ENCODE peak calls at places on chromosomes 16 and 17, in six cellular contexts. U, A, L, H, V and E are unnamed samples.

GRCh38 chr16:86171329-86171728 is 272.4 kb downstream of the IRF8 start:
- DNase-seq in U (no peak), A (no peak), L (no peak), H (no peak), V (no peak), E (no peak)

GRCh38 chr17:49201481-49201927 is 8.9 kb downstream of the GNGT2 start:
- DNase-seq in U (no peak), A (peak), L (no peak), H (no peak), V (peak), E (no peak)

GRCh38 chr16:75219838-75220237 is 1.1 kb downstream of the CTRB1 start:
- DNase-seq in U (no peak), A (no peak), L (no peak), H (no peak), V (no peak), E (no peak)

GRCh38 chr17:28347261-28347891 is 10.0 kb downstream of the POLDIP2 start:
- DNase-seq in U (no peak), A (no peak), L (no peak), H (no peak), V (no peak), E (no peak)

GRCh38 chr17:83057793-83058477 is 21.5 kb upstream of the METRNL start:
- DNase-seq in U (no peak), A (no peak), L (no peak), H (no peak), V (no peak), E (no peak)

GRCh38 chr17:33750943-33751701 is 458.0 kb upstream of the ASIC2 start:
- DNase-seq in U (peak), A (peak), L (peak), H (peak), V (peak), E (peak)

GRCh38 chr16:22888791-22889190 is 74.8 kb downstream of the HS3ST2 start:
- DNase-seq in U (no peak), A (peak), L (no peak), H (no peak), V (no peak), E (peak)

GRCh38 chr16:82281544-82281943 is 111.5 kb upstream of the MPHOSPH6 start:
- DNase-seq in U (no peak), A (no peak), L (no peak), H (no peak), V (no peak), E (no peak)

GRCh38 chr17:41777157-41777578 is 9.3 kb downstream of the JUP start:
- DNase-seq in U (peak), A (no peak), L (peak), H (no peak), V (no peak), E (no peak)

GRCh38 chr17:80931421-80932265 is 60.0 kb upstream of the CHMP6 start:
- DNase-seq in U (no peak), A (no peak), L (no peak), H (no peak), V (no peak), E (no peak)

GRCh38 chr16:35485915-35486314 is 2026.5 kb downstream of the TP53TG3F start:
- DNase-seq in U (no peak), A (no peak), L (no peak), H (no peak), V (no peak), E (no peak)

GRCh38 chr16:70159355-70160348 is 13.9 kb upstream of the CLEC18C start:
- DNase-seq in U (no peak), A (peak), L (no peak), H (no peak), V (peak), E (no peak)

DNA sequence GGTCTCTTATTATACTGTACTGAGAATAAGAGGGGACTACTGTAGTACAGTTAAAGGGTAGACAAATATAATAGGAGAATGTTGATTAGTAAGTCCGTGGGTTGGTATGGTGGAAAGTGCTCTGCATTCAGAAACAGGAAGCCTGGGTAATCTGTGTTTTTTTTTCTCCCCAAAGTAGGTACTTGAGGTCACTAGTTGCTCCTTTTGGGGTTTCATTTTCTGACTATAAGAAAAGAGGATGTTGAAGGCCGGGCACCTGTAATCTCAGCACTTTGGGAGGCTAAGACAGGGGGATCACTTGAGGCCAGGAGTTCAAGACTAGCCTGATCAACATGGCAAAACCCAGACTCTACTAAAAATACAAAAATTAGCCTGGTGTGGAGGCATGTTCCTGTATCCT is 42.0 kb upstream of the MMD start:
- DNase-seq in U (no peak), A (no peak), L (no peak), H (peak), V (no peak), E (no peak)
- H3K4me3 ChIP-seq in U (no peak), A (no peak), L (no peak), H (no peak), V (no peak), E (no peak)

DNA sequence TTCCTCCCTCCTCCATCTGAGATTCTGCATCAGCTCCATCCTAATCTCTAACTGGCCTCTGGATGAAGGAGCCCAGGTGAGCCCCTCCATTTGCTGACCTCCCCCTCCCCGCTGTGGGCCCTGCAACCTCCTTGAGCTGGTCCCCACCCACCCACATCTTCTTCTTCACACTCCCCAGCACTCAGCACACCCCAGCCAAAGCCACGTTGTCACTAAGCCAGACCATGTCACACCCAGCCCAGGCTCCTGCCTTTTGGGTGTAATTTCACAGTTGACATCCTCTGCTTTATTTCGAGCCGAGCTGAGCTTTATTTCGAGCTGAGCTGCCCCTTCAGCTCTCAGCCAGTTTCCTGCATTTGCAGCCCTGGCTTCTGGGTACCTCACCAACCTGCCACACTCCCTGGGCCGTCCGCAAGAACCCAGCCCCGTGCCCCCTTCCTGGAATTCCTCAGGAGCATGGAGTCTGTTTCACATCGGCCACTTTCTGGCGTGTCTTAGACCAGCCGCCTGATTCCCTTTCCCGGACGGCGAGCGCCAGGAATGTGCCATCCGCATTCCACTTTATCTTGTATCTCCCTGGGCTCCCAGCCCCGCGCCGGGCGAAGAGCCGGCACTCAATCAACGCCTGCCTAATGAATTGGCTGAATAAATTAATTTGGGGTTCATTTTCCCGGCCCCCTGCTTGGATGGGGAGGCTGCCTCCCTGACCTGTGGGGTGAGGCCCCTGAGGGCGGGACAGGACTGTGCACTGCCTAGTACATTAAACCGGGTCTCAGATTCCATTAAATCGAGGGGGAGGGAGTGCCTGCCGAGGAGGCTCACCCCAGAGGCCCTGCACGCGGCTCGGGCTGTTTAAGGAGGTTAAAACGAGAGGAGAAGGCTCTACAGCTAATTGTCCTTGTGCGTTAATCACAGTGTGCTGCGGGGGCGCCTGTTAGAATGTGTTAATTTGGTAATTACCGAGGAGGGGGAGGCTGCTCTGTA is 282.4 kb upstream of the TNRC6C start:
- DNase-seq in U (no peak), A (no peak), L (no peak), H (no peak), V (no peak), E (no peak)
- TF ChIP-seq MYC in U (no peak), A (no peak), L (no peak), H (no peak), V (no peak), E (no peak)

GRCh38 chr17:34852141-34852540 is 109.1 kb downstream of the CCT6B start:
- DNase-seq in U (no peak), A (no peak), L (no peak), H (no peak), V (no peak), E (no peak)

GRCh38 chr17:34853916-34854315 is 107.3 kb downstream of the CCT6B start:
- DNase-seq in U (no peak), A (no peak), L (no peak), H (no peak), V (no peak), E (no peak)

GRCh38 chr17:34850964-34851363 is 110.3 kb downstream of the CCT6B start:
- DNase-seq in U (no peak), A (no peak), L (no peak), H (no peak), V (no peak), E (no peak)

GRCh38 chr17:34850023-34850422 is 111.2 kb downstream of the CCT6B start:
- DNase-seq in U (no peak), A (no peak), L (no peak), H (no peak), V (no peak), E (peak)

DNA sequence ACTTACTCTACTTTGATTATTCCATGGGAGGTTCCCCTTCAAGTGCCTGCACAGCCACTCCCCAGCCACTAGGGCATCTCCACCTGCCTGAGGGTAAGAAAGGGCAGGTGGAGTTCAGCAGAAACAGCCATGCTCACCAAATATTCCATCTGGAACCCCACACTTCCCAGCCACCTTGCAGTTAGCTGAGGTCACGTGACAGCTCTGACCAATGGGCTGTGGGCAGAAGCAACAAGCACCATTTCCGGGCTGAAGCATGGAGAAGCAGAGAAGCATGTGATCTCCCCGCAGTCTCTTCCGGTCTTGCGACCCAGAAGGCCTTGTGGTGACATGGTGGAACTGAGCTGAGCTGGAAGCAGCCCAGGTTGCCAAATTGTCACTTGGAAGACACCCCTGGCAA is 108.6 kb downstream of the CCT6B start:
- DNase-seq in U (no peak), A (no peak), L (no peak), H (no peak), V (peak), E (no peak)
- TF ChIP-seq CTCF in U (no peak), A (no peak), L (no peak), H (peak), V (peak), E (peak)

GRCh38 chr17:40107266-40107980 is 7.0 kb upstream of the NR1D1 start:
- DNase-seq in U (no peak), A (no peak), L (peak), H (no peak), V (no peak), E (peak)
- H3K4me3 ChIP-seq in U (no peak), A (no peak), L (peak), H (no peak), V (no peak), E (peak)

GRCh38 chr16:83992624-83993023 is 24.6 kb downstream of the NECAB2 start:
- DNase-seq in U (no peak), A (no peak), L (no peak), H (no peak), V (no peak), E (no peak)

GRCh38 chr16:83995756-83996155 is 27.7 kb downstream of the NECAB2 start:
- DNase-seq in U (no peak), A (no peak), L (no peak), H (no peak), V (peak), E (no peak)

GRCh38 chr16:83996481-83997252 is 28.6 kb downstream of the NECAB2 start:
- DNase-seq in U (peak), A (no peak), L (no peak), H (no peak), V (peak), E (no peak)

GRCh38 chr16:83994703-83995102 is 26.7 kb downstream of the NECAB2 start:
- DNase-seq in U (no peak), A (no peak), L (no peak), H (no peak), V (no peak), E (no peak)

GRCh38 chr16:83994087-83994486 is 26.0 kb downstream of the NECAB2 start:
- DNase-seq in U (peak), A (no peak), L (peak), H (no peak), V (no peak), E (peak)
- TF ChIP-seq MYC in U (no peak), A (no peak), L (no peak), H (no peak), V (no peak), E (peak)

GRCh38 chr16:6362321-6362720 is 970.3 kb upstream of the RBFOX1 start:
- DNase-seq in U (no peak), A (no peak), L (no peak), H (no peak), V (no peak), E (no peak)

GRCh38 chr16:6356881-6357280 is 975.8 kb upstream of the RBFOX1 start:
- DNase-seq in U (no peak), A (no peak), L (no peak), H (no peak), V (no peak), E (no peak)

GRCh38 chr16:6363891-6364607 is 968.6 kb upstream of the RBFOX1 start:
- DNase-seq in U (no peak), A (no peak), L (no peak), H (no peak), V (no peak), E (no peak)

GRCh38 chr16:6360641-6361040 is 972.0 kb upstream of the RBFOX1 start:
- DNase-seq in U (no peak), A (no peak), L (no peak), H (no peak), V (no peak), E (no peak)
- TF ChIP-seq CTCF in U (no peak), A (no peak), L (no peak), H (no peak), V (no peak), E (peak)

GRCh38 chr16:24626251-24626650 is 86.9 kb downstream of the RBBP6 start:
- DNase-seq in U (no peak), A (no peak), L (no peak), H (no peak), V (no peak), E (peak)

DNA sequence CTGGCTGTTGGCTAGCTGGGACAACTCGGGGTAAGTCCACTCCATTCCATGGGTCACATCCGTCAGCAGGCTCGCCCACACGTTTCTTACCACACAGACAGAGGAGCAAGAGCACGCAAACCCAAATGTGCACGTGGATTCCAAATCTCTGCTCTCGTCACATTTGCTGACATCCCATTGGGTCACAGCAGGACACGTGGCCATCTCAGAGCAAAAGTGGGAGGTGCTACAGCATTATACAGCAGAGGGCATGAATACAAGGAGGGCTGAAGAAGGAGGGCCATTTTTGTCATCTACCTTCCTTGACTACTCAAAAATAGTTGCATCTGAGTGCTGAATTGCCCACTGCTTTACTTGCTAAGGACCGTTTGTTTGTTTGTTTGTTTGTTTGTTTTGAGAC is 84.7 kb downstream of the RBBP6 start:
- DNase-seq in U (no peak), A (no peak), L (no peak), H (no peak), V (peak), E (no peak)
- H3K4me3 ChIP-seq in U (no peak), A (no peak), L (no peak), H (no peak), V (no peak), E (no peak)

GRCh38 chr17:3026856-3027751 is 36.3 kb downstream of the OR1D5 start:
- DNase-seq in U (no peak), A (no peak), L (no peak), H (no peak), V (no peak), E (no peak)

GRCh38 chr17:3027786-3028532 is 35.4 kb downstream of the OR1D5 start:
- DNase-seq in U (no peak), A (no peak), L (no peak), H (no peak), V (no peak), E (no peak)

GRCh38 chr17:3029213-3029913 is 34.0 kb downstream of the OR1D5 start:
- DNase-seq in U (no peak), A (no peak), L (no peak), H (no peak), V (no peak), E (no peak)

GRCh38 chr17:3032258-3033247 is 30.9 kb downstream of the OR1D5 start:
- DNase-seq in U (no peak), A (no peak), L (no peak), H (no peak), V (no peak), E (no peak)

DNA sequence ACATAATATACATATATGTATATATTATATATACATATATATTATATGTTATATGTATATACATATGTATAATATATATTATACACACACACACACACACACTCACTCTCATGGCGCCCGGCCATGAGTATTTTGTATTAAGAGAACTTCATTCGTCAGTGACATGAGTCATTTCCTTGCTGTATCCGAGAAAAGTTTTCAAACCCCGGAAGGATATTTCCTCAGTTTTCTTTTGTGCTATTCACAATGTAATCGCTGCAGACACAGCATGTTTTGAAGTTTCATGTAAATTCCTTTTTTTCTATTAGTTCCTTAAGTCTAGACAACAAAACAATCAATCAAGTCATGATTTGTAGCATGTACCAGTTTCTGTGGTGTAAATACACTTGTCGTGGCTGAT is 33.3 kb downstream of the OR1D5 start:
- DNase-seq in U (no peak), A (peak), L (no peak), H (no peak), V (no peak), E (no peak)
- TF ChIP-seq MYC in U (no peak), A (no peak), L (no peak), H (no peak), V (no peak), E (no peak)

GRCh38 chr16:2904922-2905240 is 6.8 kb upstream of the FLYWCH1 start:
- DNase-seq in U (no peak), A (no peak), L (no peak), H (no peak), V (no peak), E (no peak)
- TF ChIP-seq CTCF in U (no peak), A (no peak), L (no peak), H (no peak), V (no peak), E (no peak)